ENCODE peak calls at places on chromosomes 12 and 14, in ten cellular contexts. A is NCI-H524, V is amygdala, D is NCI-H748 treated with DMSO at 0.1 percent for 48 hours, E is T-cell, Y is PC-9, O is HS-5, S is HCEC 1CT, J is non-pigmented ciliary epithelial cell, L is kidney tubule cell. G is an unnamed sample.
A peak's percentile ranks its signal among the peaks of the same experiment; 100 is the strongest.

GRCh38 chr14:94638330-94638729 is 26.1 kb downstream of the SERPINA3 start:
- DNase-seq in Y (no peak), L (peak; percentile 12), A (no peak), V (no peak), D (no peak), E (no peak), S (no peak), O (no peak), J (no peak), G (no peak)

GRCh38 chr14:75654127-75654732 is 6.4 kb downstream of the ERG28 start:
- DNase-seq in V (peak; percentile 22), E (peak; percentile 72), J (no peak), A (peak; percentile 42), S (peak; percentile 56), L (peak; percentile 73), Y (peak; percentile 81), D (peak; percentile 59), O (no peak), G (peak; percentile 13)

GRCh38 chr12:109191621-109192250 is 75.3 kb downstream of the ACACB start:
- DNase-seq in A (no peak), S (no peak), Y (no peak), E (no peak), O (no peak), J (no peak), L (peak; percentile 59), D (no peak), V (no peak), G (no peak)

GRCh38 chr12:74337951-74338350 is 199.7 kb upstream of the ATXN7L3B start:
- DNase-seq in E (no peak), V (no peak), A (no peak), D (no peak), J (no peak), O (peak; percentile 67), Y (no peak), S (peak; percentile 73), L (peak; percentile 72), G (no peak)

GRCh38 chr14:72792051-72792788 is 101.7 kb downstream of the DPF3 start:
- DNase-seq in A (no peak), J (no peak), S (no peak), D (no peak), E (no peak), O (no peak), V (no peak), L (no peak), Y (no peak), G (no peak)

GRCh38 chr12:115085594-115085993 is 401.6 kb upstream of the TBX3 start:
- DNase-seq in S (no peak), V (no peak), A (no peak), E (no peak), Y (no peak), O (no peak), D (no peak), L (no peak), J (no peak), G (no peak)

GRCh38 chr12:8698132-8698829 is 490 bp downstream of the RIMKLB start:
- DNase-seq in J (no peak), V (peak; percentile 29), E (peak; percentile 28), A (no peak), Y (peak; percentile 69), O (peak; percentile 23), D (no peak), S (no peak), L (peak; percentile 57), G (no peak)

GRCh38 chr12:101642115-101643067 is 47.6 kb downstream of the MYBPC1 start:
- DNase-seq in O (no peak), D (peak; percentile 59), L (peak; percentile 36), S (no peak), V (no peak), A (no peak), E (no peak), J (no peak), Y (no peak), G (no peak)

GRCh38 chr12:70828391-70828790 is 92.1 kb downstream of the PTPRR start:
- DNase-seq in J (no peak), O (no peak), S (peak; percentile 74), V (no peak), E (no peak), Y (no peak), L (no peak), A (no peak), D (no peak), G (no peak)

GRCh38 chr14:74733241-74733640 is 20.3 kb downstream of the FCF1 start:
- DNase-seq in Y (no peak), E (no peak), A (peak; percentile 94), L (no peak), J (no peak), S (no peak), V (no peak), O (no peak), D (no peak), G (no peak)

GRCh38 chr12:87405918-87406317 is 623.3 kb downstream of the C12orf50 start:
- DNase-seq in Y (no peak), E (no peak), V (no peak), A (no peak), O (no peak), S (no peak), L (no peak), J (no peak), D (no peak), G (no peak)

GRCh38 chr12:3533703-3534386 is 42.8 kb downstream of the PRMT8 start:
- DNase-seq in Y (no peak), A (peak; percentile 67), S (peak; percentile 43), J (no peak), E (no peak), D (no peak), O (no peak), L (peak; percentile 27), V (no peak), G (no peak)

GRCh38 chr14:104157303-104157928 is 19.0 kb downstream of the KIF26A start:
- DNase-seq in D (no peak), O (no peak), Y (no peak), L (no peak), V (no peak), E (no peak), A (peak; percentile 13), J (no peak), S (no peak), G (no peak)

GRCh38 chr12:118682656-118683055 is 298.7 kb upstream of the SRRM4 start:
- DNase-seq in E (no peak), A (no peak), O (no peak), J (no peak), D (no peak), Y (no peak), L (no peak), V (no peak), S (no peak), G (no peak)

GRCh38 chr14:33408291-33408690 is 469.6 kb downstream of the NPAS3 start:
- DNase-seq in A (no peak), L (peak; percentile 2), V (no peak), E (no peak), D (no peak), Y (no peak), S (no peak), J (no peak), O (no peak), G (no peak)

GRCh38 chr14:92274055-92274454 is 48.9 kb upstream of the SLC24A4 start:
- DNase-seq in Y (no peak), A (no peak), L (no peak), J (no peak), O (no peak), D (no peak), E (no peak), S (no peak), V (no peak), G (no peak)

GRCh38 chr12:2431810-2432209 is 363.0 kb upstream of the FKBP4 start:
- DNase-seq in O (no peak), D (no peak), A (no peak), V (no peak), E (no peak), S (peak; percentile 9), J (no peak), Y (no peak), L (no peak), G (no peak)

GRCh38 chr14:65824285-65824977 is 411.9 kb downstream of the FUT8 start:
- DNase-seq in E (peak; percentile 48), A (peak; percentile 70), J (peak; percentile 52), S (peak; percentile 53), D (peak; percentile 70), O (peak; percentile 32), L (peak; percentile 73), V (peak; percentile 2), Y (peak; percentile 48), G (peak; percentile 14)

G was measured in NCI-H1048.